ENCODE peak calls at places on chromosomes 12 and 14, in six cellular contexts. B is activated B cell treated with CpG ODN at 0.5 μM for 24 hours; Y is activated CD8-positive, alpha-beta T cell treated with anti-CD3 and anti-CD28 coated beads for 36 hours; W is GM10248; I is fibroblast of pulmonary artery; T is bronchial epithelial cell. L is an unnamed sample.

GRCh38 chr12:117042171-117042809 is 56.9 kb downstream of the TESC start:
- DNase-seq in Y (no peak), W (no peak), B (no peak), T (no peak), I (no peak), L (no peak)

GRCh38 chr12:89129471-89129870 is 222.8 kb downstream of the DUSP6 start:
- DNase-seq in I (no peak), W (no peak), B (no peak), T (no peak), Y (peak; percentile 7), L (no peak)

GRCh38 chr14:74763803-74764531 is 851 bp downstream of the YLPM1 start:
- DNase-seq in Y (peak; percentile 21), B (peak; percentile 16), T (peak; percentile 66), W (peak; percentile 34), I (no peak), L (no peak)

GRCh38 chr14:68713782-68714181 is 79.1 kb downstream of the ZFP36L1 start:
- DNase-seq in T (no peak), W (no peak), Y (no peak), B (no peak), I (no peak), L (no peak)

GRCh38 chr12:15546102-15546701 is 223.9 kb downstream of the PTPRO start:
- DNase-seq in B (no peak), T (no peak), W (peak; percentile 49), I (no peak), Y (peak; percentile 17), L (peak; percentile 45)

GRCh38 chr12:91394903-91395302 is 212.3 kb upstream of the DCN start:
- DNase-seq in B (no peak), T (no peak), I (no peak), W (no peak), Y (no peak), L (no peak)

GRCh38 chr12:89664441-89664840 is 44.2 kb downstream of the ATP2B1 start:
- DNase-seq in Y (no peak), B (no peak), T (no peak), W (no peak), I (no peak), L (no peak)

GRCh38 chr12:10243803-10244520 is 31.3 kb downstream of the GABARAPL1 start:
- DNase-seq in T (no peak), W (peak; percentile 47), Y (peak; percentile 34), I (no peak), B (no peak), L (peak; percentile 49)

GRCh38 chr12:64528616-64529015 is 76.7 kb downstream of the TBK1 start:
- DNase-seq in B (no peak), I (no peak), Y (no peak), T (no peak), W (no peak), L (no peak)

GRCh38 chr12:32947203-32947795 is 50.7 kb upstream of the PKP2 start:
- DNase-seq in T (peak; percentile 44), B (no peak), Y (no peak), I (peak; percentile 31), W (no peak), L (no peak)

GRCh38 chr14:24408764-24409163 is 10.0 kb downstream of the NYNRIN start:
- DNase-seq in Y (no peak), W (no peak), B (no peak), I (no peak), T (no peak), L (no peak)

GRCh38 chr12:102484017-102484731 is 3.8 kb upstream of the IGF1 start:
- DNase-seq in B (peak; percentile 23), Y (peak; percentile 85), W (peak; percentile 41), I (peak; percentile 71), T (peak; percentile 37), L (peak; percentile 31)

GRCh38 chr14:65239143-65239672 is 136.9 kb upstream of the MAX start:
- DNase-seq in I (peak; percentile 95), B (no peak), Y (no peak), T (peak; percentile 22), W (no peak), L (no peak)

GRCh38 chr12:17344649-17345048 is 738.7 kb upstream of the LMO3 start:
- DNase-seq in Y (no peak), B (no peak), I (no peak), W (no peak), T (no peak), L (no peak)

GRCh38 chr12:1835178-1836131 is 15.1 kb downstream of the LRTM2 start:
- DNase-seq in I (no peak), T (no peak), B (no peak), Y (no peak), W (no peak), L (no peak)

GRCh38 chr14:103728721-103729120 is 13.1 kb downstream of the ZFYVE21 start:
- DNase-seq in Y (no peak), W (no peak), I (no peak), T (peak; percentile 29), B (no peak), L (no peak)

DNA sequence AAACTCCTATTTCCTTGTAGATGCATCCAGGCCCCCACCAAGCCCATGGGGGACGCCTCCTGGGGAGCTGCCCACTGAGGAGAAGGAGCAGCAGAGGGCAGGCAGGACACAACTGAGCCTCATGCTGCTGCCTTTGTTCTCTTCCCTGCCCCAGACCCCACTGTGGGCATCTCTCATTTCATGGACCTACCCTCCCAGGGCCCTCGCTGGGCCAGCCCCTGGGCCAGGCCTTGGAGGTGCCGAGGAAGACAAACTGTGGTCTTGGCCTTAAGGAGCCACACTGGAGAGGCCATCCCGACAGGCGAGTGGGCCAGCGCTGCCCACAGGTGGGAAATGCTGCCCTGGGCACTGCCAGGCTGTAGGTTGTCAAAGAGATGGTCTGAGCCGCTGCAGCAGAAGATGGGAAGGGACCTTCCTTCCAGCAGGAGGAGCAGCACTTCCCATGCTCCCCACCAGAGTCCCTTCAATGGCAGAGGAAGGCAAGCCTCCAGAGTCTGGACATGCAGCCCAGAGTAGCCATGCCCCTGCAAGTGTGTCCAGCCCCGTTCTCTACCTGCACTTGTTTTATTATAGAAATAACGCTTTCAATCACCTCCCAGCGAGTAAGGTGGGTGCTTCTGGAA is 147.4 kb downstream of the BCL11B start:
- DNase-seq in Y (no peak), B (no peak), I (no peak), W (no peak), T (no peak), L (no peak)
- TF ChIP-seq CTCF in Y (no peak), B (no peak), I (no peak), W (no peak), T (no peak), L (no peak)

DNA sequence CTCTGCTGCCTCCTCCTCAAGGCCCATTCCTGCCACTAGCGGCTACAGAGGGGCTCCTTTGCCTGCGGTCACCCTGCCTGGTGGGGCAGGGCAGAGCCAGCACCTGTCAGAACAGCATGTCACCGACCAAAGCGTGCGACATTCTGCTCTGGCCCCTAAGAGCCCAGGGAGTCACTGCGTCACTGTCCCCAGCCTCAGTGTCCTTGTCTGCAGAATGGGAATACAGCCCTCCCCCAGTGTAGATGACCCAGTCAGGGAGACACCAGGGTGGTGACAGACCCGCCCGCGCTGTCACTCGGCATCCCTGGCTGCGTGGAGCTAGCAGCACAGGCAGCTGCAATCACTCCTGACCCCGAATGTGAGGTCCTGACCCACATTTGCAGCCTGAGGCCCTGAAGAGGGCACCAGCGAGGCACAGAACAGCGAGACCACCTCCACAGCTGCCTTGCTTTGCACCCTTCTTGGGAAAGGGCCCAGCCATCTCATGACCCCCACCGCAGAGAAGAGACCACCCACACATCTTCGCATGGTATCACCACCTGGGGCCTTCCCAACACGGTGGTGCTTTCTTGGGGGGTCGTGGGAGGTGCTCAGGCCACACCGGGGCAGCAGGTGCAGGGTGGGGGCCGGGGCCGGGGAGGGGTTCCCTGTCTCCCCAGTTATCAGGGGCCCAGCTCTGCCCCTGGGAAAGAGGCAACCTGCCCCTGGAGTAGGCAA is 2.5 kb downstream of the AHNAK2 start:
- DNase-seq in Y (peak; percentile 52), B (no peak), I (no peak), T (no peak), W (peak; percentile 55), L (peak; percentile 68)
- TF ChIP-seq CTCF in Y (no peak), B (no peak), I (no peak), T (no peak), W (peak; percentile 55), L (peak; percentile 42)

GRCh38 chr14:33499687-33500086 is 451.2 kb downstream of the EGLN3 start:
- DNase-seq in T (no peak), I (no peak), B (no peak), Y (no peak), W (no peak), L (no peak)
- TF ChIP-seq CTCF in T (no peak), I (no peak), B (no peak), Y (no peak), W (no peak), L (no peak)

GRCh38 chr12:119036878-119037493 is 55.6 kb downstream of the SRRM4 start:
- DNase-seq in T (no peak), I (peak; percentile 11), W (peak; percentile 59), Y (peak; percentile 24), B (no peak), L (peak; percentile 54)
- TF ChIP-seq CTCF in T (peak; percentile 28), I (peak; percentile 36), W (peak; percentile 52), Y (peak; percentile 58), B (no peak), L (peak; percentile 50)

GRCh38 chr12:56158926-56159461 is 835 bp downstream of the MYL6 start:
- DNase-seq in W (peak; percentile 38), I (peak; percentile 87), Y (peak; percentile 46), T (peak; percentile 65), B (no peak), L (no peak)

GRCh38 chr12:56158029-56158925 is at the start of gene MYL6:
- DNase-seq in Y (peak; percentile 98), T (peak; percentile 96), I (peak; percentile 99), W (peak; percentile 94), B (peak; percentile 70), L (peak; percentile 94)

GRCh38 chr12:56159482-56160105 is 1.4 kb downstream of the MYL6 start:
- DNase-seq in Y (no peak), I (peak; percentile 3), W (no peak), B (no peak), T (no peak), L (no peak)

GRCh38 chr12:56155256-56155845 is 2.8 kb upstream of the MYL6 start:
- DNase-seq in B (no peak), T (no peak), I (no peak), W (no peak), Y (no peak), L (no peak)

GRCh38 chr12:56157201-56158028 is 744 bp upstream of the MYL6 start:
- DNase-seq in I (peak; percentile 89), T (peak; percentile 68), W (peak; percentile 81), B (peak; percentile 61), Y (peak; percentile 76), L (peak; percentile 85)
- TF ChIP-seq CTCF in I (peak; percentile 72), T (peak; percentile 58), W (peak; percentile 37), B (no peak), Y (peak; percentile 22), L (peak; percentile 39)

GRCh38 chr14:77603654-77604270 is 12.7 kb downstream of the SPTLC2 start:
- DNase-seq in T (peak; percentile 40), I (peak; percentile 48), W (no peak), B (no peak), Y (no peak), L (no peak)
- TF ChIP-seq CTCF in T (peak; percentile 57), I (peak; percentile 54), W (no peak), B (no peak), Y (peak; percentile 26), L (no peak)

GRCh38 chr12:46024099-46024498 is 33.7 kb upstream of the SCAF11 start:
- DNase-seq in T (no peak), I (no peak), W (no peak), Y (no peak), B (no peak), L (no peak)
- TF ChIP-seq CTCF in T (no peak), I (no peak), W (no peak), Y (no peak), B (no peak), L (no peak)

L was measured in GM13976.